ENCODE peak calls at places on chromosomes 5 and 9, in eight cellular contexts. One of them, this sample, is unnamed.

GRCh38 chr5:160293901-160294561 is 18.3 kb downstream of the CCNJL start:
- DNase-seq in mammary epithelial cell: peak; percentile 59
- DNase-seq in GM12878: no peak
- DNase-seq in uterus: no peak
- DNase-seq in spleen: peak; percentile 88
- DNase-seq in psoas muscle: no peak
- DNase-seq in body of pancreas: no peak
- DNase-seq in HCT116: no peak
- DNase-seq in this sample: peak; percentile 46

GRCh38 chr5:77560677-77561263 is 68.7 kb upstream of the WDR41 start:
- DNase-seq in mammary epithelial cell: peak; percentile 34
- DNase-seq in GM12878: peak; percentile 48
- DNase-seq in uterus: no peak
- DNase-seq in spleen: no peak
- DNase-seq in psoas muscle: no peak
- DNase-seq in body of pancreas: no peak
- DNase-seq in HCT116: peak; percentile 38
- DNase-seq in this sample: peak; percentile 60

GRCh38 chr9:136088939-136089696 is 6.0 kb downstream of the NACC2 start:
- DNase-seq in mammary epithelial cell: no peak
- DNase-seq in GM12878: no peak
- DNase-seq in uterus: no peak
- DNase-seq in spleen: peak; percentile 77
- DNase-seq in psoas muscle: peak; percentile 75
- DNase-seq in body of pancreas: no peak
- DNase-seq in HCT116: no peak
- DNase-seq in this sample: no peak

GRCh38 chr5:76692651-76693050 is 23.3 kb upstream of the F2R start:
- DNase-seq in mammary epithelial cell: no peak
- DNase-seq in GM12878: no peak
- DNase-seq in uterus: no peak
- DNase-seq in spleen: no peak
- DNase-seq in psoas muscle: no peak
- DNase-seq in body of pancreas: no peak
- DNase-seq in HCT116: no peak
- DNase-seq in this sample: no peak

GRCh38 chr9:3887121-3887797 is 361.5 kb upstream of the RFX3 start:
- DNase-seq in mammary epithelial cell: peak; percentile 17
- DNase-seq in GM12878: no peak
- DNase-seq in uterus: no peak
- DNase-seq in spleen: no peak
- DNase-seq in psoas muscle: no peak
- DNase-seq in body of pancreas: no peak
- DNase-seq in HCT116: no peak
- DNase-seq in this sample: no peak

GRCh38 chr5:180804129-180804601 is 1.6 kb upstream of the MGAT1 start:
- DNase-seq in mammary epithelial cell: no peak
- DNase-seq in GM12878: no peak
- DNase-seq in uterus: no peak
- DNase-seq in spleen: peak; percentile 89
- DNase-seq in psoas muscle: no peak
- DNase-seq in body of pancreas: no peak
- DNase-seq in HCT116: no peak
- DNase-seq in this sample: no peak

GRCh38 chr5:143471041-143471509 is 67.6 kb upstream of the NR3C1 start:
- DNase-seq in mammary epithelial cell: peak; percentile 49
- DNase-seq in GM12878: no peak
- DNase-seq in uterus: no peak
- DNase-seq in spleen: no peak
- DNase-seq in psoas muscle: no peak
- DNase-seq in body of pancreas: no peak
- DNase-seq in HCT116: no peak
- DNase-seq in this sample: no peak

GRCh38 chr5:127290019-127290945 is at the start of gene MEGF10:
- DNase-seq in mammary epithelial cell: peak; percentile 46
- DNase-seq in GM12878: no peak
- DNase-seq in uterus: peak; percentile 41
- DNase-seq in spleen: no peak
- DNase-seq in psoas muscle: peak; percentile 72
- DNase-seq in body of pancreas: peak; percentile 54
- DNase-seq in HCT116: no peak
- DNase-seq in this sample: peak; percentile 18

GRCh38 chr5:159593518-159594073 is 263.3 kb upstream of the IL12B start:
- DNase-seq in mammary epithelial cell: no peak
- DNase-seq in GM12878: no peak
- DNase-seq in uterus: no peak
- DNase-seq in spleen: no peak
- DNase-seq in psoas muscle: no peak
- DNase-seq in body of pancreas: no peak
- DNase-seq in HCT116: no peak
- DNase-seq in this sample: no peak

GRCh38 chr5:68875351-68875750 is 218.5 kb upstream of the SLC30A5 start:
- DNase-seq in mammary epithelial cell: no peak
- DNase-seq in GM12878: no peak
- DNase-seq in uterus: no peak
- DNase-seq in spleen: no peak
- DNase-seq in psoas muscle: no peak
- DNase-seq in body of pancreas: no peak
- DNase-seq in HCT116: no peak
- DNase-seq in this sample: no peak

GRCh38 chr9:93226819-93227218 is 42.9 kb downstream of the WNK2 start:
- DNase-seq in mammary epithelial cell: no peak
- DNase-seq in GM12878: no peak
- DNase-seq in uterus: no peak
- DNase-seq in spleen: no peak
- DNase-seq in psoas muscle: peak; percentile 12
- DNase-seq in body of pancreas: no peak
- DNase-seq in HCT116: no peak
- DNase-seq in this sample: no peak

GRCh38 chr5:25754895-25755294 is 1110.1 kb upstream of the CDH10 start:
- DNase-seq in mammary epithelial cell: peak; percentile 9
- DNase-seq in GM12878: no peak
- DNase-seq in uterus: no peak
- DNase-seq in spleen: no peak
- DNase-seq in psoas muscle: no peak
- DNase-seq in body of pancreas: no peak
- DNase-seq in HCT116: peak; percentile 3
- DNase-seq in this sample: peak; percentile 1

GRCh38 chr5:9785751-9786150 is 155.6 kb upstream of the TAS2R1 start:
- DNase-seq in mammary epithelial cell: no peak
- DNase-seq in GM12878: no peak
- DNase-seq in uterus: no peak
- DNase-seq in spleen: no peak
- DNase-seq in psoas muscle: no peak
- DNase-seq in body of pancreas: no peak
- DNase-seq in HCT116: no peak
- DNase-seq in this sample: no peak

GRCh38 chr9:134205636-134206316 is 41.4 kb upstream of the RNU6ATAC start:
- DNase-seq in mammary epithelial cell: no peak
- DNase-seq in GM12878: no peak
- DNase-seq in uterus: peak; percentile 83
- DNase-seq in spleen: peak; percentile 44
- DNase-seq in psoas muscle: peak; percentile 83
- DNase-seq in body of pancreas: peak; percentile 46
- DNase-seq in HCT116: no peak
- DNase-seq in this sample: no peak

GRCh38 chr5:88235828-88236227 is 32.8 kb downstream of the TMEM161B start:
- DNase-seq in mammary epithelial cell: no peak
- DNase-seq in GM12878: no peak
- DNase-seq in uterus: no peak
- DNase-seq in spleen: no peak
- DNase-seq in psoas muscle: no peak
- DNase-seq in body of pancreas: no peak
- DNase-seq in HCT116: no peak
- DNase-seq in this sample: no peak

GRCh38 chr5:59519338-59519737 is 374.2 kb downstream of the PDE4D start:
- DNase-seq in mammary epithelial cell: no peak
- DNase-seq in GM12878: no peak
- DNase-seq in uterus: no peak
- DNase-seq in spleen: no peak
- DNase-seq in psoas muscle: no peak
- DNase-seq in body of pancreas: no peak
- DNase-seq in HCT116: no peak
- DNase-seq in this sample: no peak

GRCh38 chr9:30688801-30689200 is 1695.6 kb upstream of the ACO1 start:
- DNase-seq in mammary epithelial cell: no peak
- DNase-seq in GM12878: no peak
- DNase-seq in uterus: no peak
- DNase-seq in spleen: no peak
- DNase-seq in psoas muscle: no peak
- DNase-seq in body of pancreas: no peak
- DNase-seq in HCT116: no peak
- DNase-seq in this sample: no peak

GRCh38 chr5:35741126-35741711 is 115.5 kb upstream of the IL7R start:
- DNase-seq in mammary epithelial cell: no peak
- DNase-seq in GM12878: no peak
- DNase-seq in uterus: no peak
- DNase-seq in spleen: no peak
- DNase-seq in psoas muscle: no peak
- DNase-seq in body of pancreas: no peak
- DNase-seq in HCT116: no peak
- DNase-seq in this sample: no peak

DNA sequence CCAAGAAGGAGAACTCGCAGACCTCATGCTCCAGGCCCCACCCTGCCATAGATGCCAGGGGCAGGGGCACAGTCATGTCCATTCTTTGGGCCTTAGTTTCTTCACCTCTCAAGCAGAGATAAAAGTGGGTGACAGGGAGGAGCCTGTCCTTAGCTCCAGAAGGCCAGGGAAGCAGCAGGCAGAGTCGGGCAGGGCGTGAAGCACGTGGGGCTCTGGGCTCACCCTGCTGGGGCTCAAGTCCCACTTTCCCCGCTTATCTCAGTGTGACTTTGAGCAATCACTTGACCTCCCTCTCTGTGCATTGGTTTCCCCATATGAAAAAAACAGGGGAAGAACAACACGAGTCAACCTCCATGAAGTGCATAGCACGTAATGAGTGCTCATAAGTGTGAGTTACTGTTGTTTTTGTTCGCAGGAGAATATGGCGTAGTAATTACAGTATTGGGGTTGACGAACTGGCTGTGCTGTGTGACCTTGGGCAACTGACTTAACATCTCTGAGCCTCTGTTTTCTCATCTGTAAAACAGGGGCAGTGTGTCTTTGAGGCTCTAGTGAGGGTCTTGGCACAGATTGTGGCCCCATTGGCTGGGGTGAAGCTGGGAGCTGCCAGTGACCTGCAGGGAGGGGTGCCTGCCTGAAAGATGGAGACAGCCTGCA is 39.9 kb upstream of the HAND1 start:
- DNase-seq in mammary epithelial cell: no peak
- DNase-seq in GM12878: no peak
- DNase-seq in uterus: no peak
- DNase-seq in spleen: no peak
- DNase-seq in psoas muscle: no peak
- DNase-seq in body of pancreas: no peak
- DNase-seq in HCT116: no peak
- DNase-seq in this sample: no peak
- TF ChIP-seq CTCF in mammary epithelial cell: no peak
- TF ChIP-seq CTCF in GM12878: no peak
- TF ChIP-seq CTCF in uterus: no peak
- TF ChIP-seq CTCF in spleen: no peak
- TF ChIP-seq CTCF in psoas muscle: no peak
- TF ChIP-seq CTCF in body of pancreas: no peak
- TF ChIP-seq CTCF in HCT116: no peak
- TF ChIP-seq CTCF in this sample: no peak

GRCh38 chr5:91291628-91292569 is 91.2 kb downstream of the ARRDC3 start:
- DNase-seq in mammary epithelial cell: no peak
- DNase-seq in GM12878: no peak
- DNase-seq in uterus: no peak
- DNase-seq in spleen: no peak
- DNase-seq in psoas muscle: no peak
- DNase-seq in body of pancreas: no peak
- DNase-seq in HCT116: no peak
- DNase-seq in this sample: no peak

GRCh38 chr5:91301459-91301858 is 81.7 kb downstream of the ARRDC3 start:
- DNase-seq in mammary epithelial cell: no peak
- DNase-seq in GM12878: no peak
- DNase-seq in uterus: no peak
- DNase-seq in spleen: no peak
- DNase-seq in psoas muscle: no peak
- DNase-seq in body of pancreas: no peak
- DNase-seq in HCT116: no peak
- DNase-seq in this sample: no peak

GRCh38 chr5:91293131-91293530 is 90.0 kb downstream of the ARRDC3 start:
- DNase-seq in mammary epithelial cell: no peak
- DNase-seq in GM12878: peak; percentile 36
- DNase-seq in uterus: no peak
- DNase-seq in spleen: no peak
- DNase-seq in psoas muscle: no peak
- DNase-seq in body of pancreas: no peak
- DNase-seq in HCT116: no peak
- DNase-seq in this sample: peak; percentile 71

GRCh38 chr5:91297994-91298393 is 85.1 kb downstream of the ARRDC3 start:
- DNase-seq in mammary epithelial cell: no peak
- DNase-seq in GM12878: no peak
- DNase-seq in uterus: no peak
- DNase-seq in spleen: no peak
- DNase-seq in psoas muscle: no peak
- DNase-seq in body of pancreas: no peak
- DNase-seq in HCT116: no peak
- DNase-seq in this sample: no peak

GRCh38 chr5:91296691-91297143 is 86.4 kb downstream of the ARRDC3 start:
- DNase-seq in mammary epithelial cell: peak; percentile 55
- DNase-seq in GM12878: no peak
- DNase-seq in uterus: no peak
- DNase-seq in spleen: no peak
- DNase-seq in psoas muscle: peak; percentile 96
- DNase-seq in body of pancreas: no peak
- DNase-seq in HCT116: no peak
- DNase-seq in this sample: no peak
- H3K4me3 ChIP-seq in mammary epithelial cell: no peak overlapping the region
- H3K4me3 ChIP-seq in GM12878: no peak overlapping the region
- H3K4me3 ChIP-seq in uterus: no peak overlapping the region
- H3K4me3 ChIP-seq in spleen: no peak overlapping the region
- H3K4me3 ChIP-seq in psoas muscle: no peak overlapping the region
- H3K4me3 ChIP-seq in body of pancreas: no peak overlapping the region
- H3K4me3 ChIP-seq in HCT116: no peak overlapping the region
- H3K4me3 ChIP-seq in this sample: no peak overlapping the region

DNA sequence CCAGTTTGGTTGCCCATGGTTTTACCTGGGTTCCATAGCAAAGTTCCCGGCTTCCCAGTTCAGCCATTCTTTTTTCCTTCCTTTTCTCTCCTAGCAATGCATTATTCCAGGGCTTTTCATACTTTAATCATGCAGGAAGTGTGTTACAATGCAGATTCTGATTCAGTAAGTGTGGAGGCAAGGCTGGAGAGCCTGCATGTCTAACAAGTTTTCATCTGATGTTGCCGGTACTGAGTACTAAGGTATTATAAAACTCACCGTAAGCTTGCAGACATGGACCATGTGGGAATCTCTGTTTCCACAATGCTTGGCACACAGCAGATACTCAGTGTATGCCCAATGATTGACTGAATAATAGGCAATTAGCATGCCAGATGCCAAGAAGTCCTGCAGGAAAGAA is 102.9 kb upstream of the SHB start:
- DNase-seq in mammary epithelial cell: no peak
- DNase-seq in GM12878: no peak
- DNase-seq in uterus: no peak
- DNase-seq in spleen: no peak
- DNase-seq in psoas muscle: no peak
- DNase-seq in body of pancreas: no peak
- DNase-seq in HCT116: no peak
- DNase-seq in this sample: no peak
- TF ChIP-seq CTCF in mammary epithelial cell: no peak
- TF ChIP-seq CTCF in GM12878: no peak
- TF ChIP-seq CTCF in uterus: no peak
- TF ChIP-seq CTCF in spleen: no peak
- TF ChIP-seq CTCF in psoas muscle: no peak
- TF ChIP-seq CTCF in body of pancreas: no peak
- TF ChIP-seq CTCF in HCT116: no peak
- TF ChIP-seq CTCF in this sample: no peak

GRCh38 chr9:137278061-137278912 is 761 bp downstream of the TOR4A start:
- DNase-seq in mammary epithelial cell: no peak
- DNase-seq in GM12878: no peak
- DNase-seq in uterus: peak; percentile 24
- DNase-seq in spleen: peak; percentile 89
- DNase-seq in psoas muscle: no peak
- DNase-seq in body of pancreas: no peak
- DNase-seq in HCT116: no peak
- DNase-seq in this sample: peak; percentile 47
- H3K4me3 ChIP-seq in mammary epithelial cell: no peak overlapping the region
- H3K4me3 ChIP-seq in GM12878: peak overlapping the region; percentile 92
- H3K4me3 ChIP-seq in uterus: peak overlapping the region; percentile 18
- H3K4me3 ChIP-seq in spleen: peak overlapping the region; percentile 64
- H3K4me3 ChIP-seq in psoas muscle: peak overlapping the region; percentile 62
- H3K4me3 ChIP-seq in body of pancreas: no peak overlapping the region
- H3K4me3 ChIP-seq in HCT116: peak overlapping the region; percentile 90
- H3K4me3 ChIP-seq in this sample: peak overlapping the region; percentile 68

This sample was measured in GM12865.